ENCODE peak calls at places on chromosome 18, in eight cellular contexts. One of them, this sample, is unnamed.

GRCh38 chr18:61551586-61551985 is 218.4 kb downstream of the CDH20 start:
- DNase-seq in H54: peak
- DNase-seq in stomach: no peak
- DNase-seq in adrenal gland: peak
- DNase-seq in right lobe of liver: no peak
- DNase-seq in A549: peak
- DNase-seq in K562: peak
- DNase-seq in suprapubic skin: no peak
- DNase-seq in this sample: peak

GRCh38 chr18:67300498-67300897 is 216.0 kb downstream of the DSEL start:
- DNase-seq in H54: no peak
- DNase-seq in stomach: no peak
- DNase-seq in adrenal gland: no peak
- DNase-seq in right lobe of liver: no peak
- DNase-seq in A549: no peak
- DNase-seq in K562: peak
- DNase-seq in suprapubic skin: no peak
- DNase-seq in this sample: no peak

GRCh38 chr18:42520074-42520473 is 565.0 kb downstream of the PIK3C3 start:
- DNase-seq in H54: no peak
- DNase-seq in stomach: no peak
- DNase-seq in adrenal gland: no peak
- DNase-seq in right lobe of liver: no peak
- DNase-seq in A549: no peak
- DNase-seq in K562: no peak
- DNase-seq in suprapubic skin: no peak
- DNase-seq in this sample: no peak

GRCh38 chr18:79881695-79882094 is 69.8 kb downstream of the SLC66A2 start:
- DNase-seq in H54: no peak
- DNase-seq in stomach: no peak
- DNase-seq in adrenal gland: peak
- DNase-seq in right lobe of liver: no peak
- DNase-seq in A549: no peak
- DNase-seq in K562: no peak
- DNase-seq in suprapubic skin: no peak
- DNase-seq in this sample: no peak

GRCh38 chr18:49524349-49524748 is 37.3 kb upstream of the C18orf32 start:
- DNase-seq in H54: no peak
- DNase-seq in stomach: no peak
- DNase-seq in adrenal gland: no peak
- DNase-seq in right lobe of liver: peak
- DNase-seq in A549: no peak
- DNase-seq in K562: peak
- DNase-seq in suprapubic skin: no peak
- DNase-seq in this sample: no peak

GRCh38 chr18:21085579-21086161 is 25.9 kb downstream of the ROCK1 start:
- DNase-seq in H54: no peak
- DNase-seq in stomach: no peak
- DNase-seq in adrenal gland: no peak
- DNase-seq in right lobe of liver: no peak
- DNase-seq in A549: no peak
- DNase-seq in K562: no peak
- DNase-seq in suprapubic skin: no peak
- DNase-seq in this sample: no peak

GRCh38 chr18:57970356-57971095 is 73.5 kb upstream of the NEDD4L start:
- DNase-seq in H54: peak
- DNase-seq in stomach: no peak
- DNase-seq in adrenal gland: no peak
- DNase-seq in right lobe of liver: no peak
- DNase-seq in A549: peak
- DNase-seq in K562: peak
- DNase-seq in suprapubic skin: no peak
- DNase-seq in this sample: no peak

GRCh38 chr18:12776821-12777471 is 74.1 kb downstream of the PSMG2 start:
- DNase-seq in H54: no peak
- DNase-seq in stomach: no peak
- DNase-seq in adrenal gland: no peak
- DNase-seq in right lobe of liver: no peak
- DNase-seq in A549: no peak
- DNase-seq in K562: no peak
- DNase-seq in suprapubic skin: no peak
- DNase-seq in this sample: no peak

GRCh38 chr18:65788373-65788772 is 37.6 kb downstream of the CDH7 start:
- DNase-seq in H54: no peak
- DNase-seq in stomach: no peak
- DNase-seq in adrenal gland: peak
- DNase-seq in right lobe of liver: no peak
- DNase-seq in A549: no peak
- DNase-seq in K562: peak
- DNase-seq in suprapubic skin: no peak
- DNase-seq in this sample: no peak

GRCh38 chr18:49016648-49017539 is 66.1 kb upstream of the SMAD7 start:
- DNase-seq in H54: peak
- DNase-seq in stomach: peak
- DNase-seq in adrenal gland: peak
- DNase-seq in right lobe of liver: peak
- DNase-seq in A549: peak
- DNase-seq in K562: peak
- DNase-seq in suprapubic skin: no peak
- DNase-seq in this sample: peak

GRCh38 chr18:26215247-26215970 is 10.8 kb upstream of the TAF4B start:
- DNase-seq in H54: no peak
- DNase-seq in stomach: no peak
- DNase-seq in adrenal gland: no peak
- DNase-seq in right lobe of liver: no peak
- DNase-seq in A549: no peak
- DNase-seq in K562: no peak
- DNase-seq in suprapubic skin: no peak
- DNase-seq in this sample: no peak

GRCh38 chr18:31680836-31681568 is 3.4 kb downstream of the B4GALT6 start:
- DNase-seq in H54: no peak
- DNase-seq in stomach: no peak
- DNase-seq in adrenal gland: no peak
- DNase-seq in right lobe of liver: no peak
- DNase-seq in A549: peak
- DNase-seq in K562: peak
- DNase-seq in suprapubic skin: no peak
- DNase-seq in this sample: no peak

GRCh38 chr18:23990474-23991410 is 23.8 kb upstream of the TTC39C start:
- DNase-seq in H54: no peak
- DNase-seq in stomach: no peak
- DNase-seq in adrenal gland: no peak
- DNase-seq in right lobe of liver: no peak
- DNase-seq in A549: no peak
- DNase-seq in K562: no peak
- DNase-seq in suprapubic skin: no peak
- DNase-seq in this sample: no peak

GRCh38 chr18:74203811-74204210 is 55.5 kb downstream of the TIMM21 start:
- DNase-seq in H54: no peak
- DNase-seq in stomach: no peak
- DNase-seq in adrenal gland: no peak
- DNase-seq in right lobe of liver: no peak
- DNase-seq in A549: no peak
- DNase-seq in K562: no peak
- DNase-seq in suprapubic skin: no peak
- DNase-seq in this sample: no peak
- TF ChIP-seq POLR2A in H54: no peak
- TF ChIP-seq POLR2A in stomach: no peak
- TF ChIP-seq POLR2A in adrenal gland: no peak
- TF ChIP-seq POLR2A in right lobe of liver: no peak
- TF ChIP-seq POLR2A in A549: no peak
- TF ChIP-seq POLR2A in K562: no peak
- TF ChIP-seq POLR2A in suprapubic skin: no peak
- TF ChIP-seq POLR2A in this sample: no peak

GRCh38 chr18:35458677-35459441 is 38.9 kb downstream of the INO80C start:
- DNase-seq in H54: peak
- DNase-seq in stomach: peak
- DNase-seq in adrenal gland: peak
- DNase-seq in right lobe of liver: peak
- DNase-seq in A549: peak
- DNase-seq in K562: peak
- DNase-seq in suprapubic skin: peak
- DNase-seq in this sample: no peak
- TF ChIP-seq POLR2A in H54: no peak
- TF ChIP-seq POLR2A in stomach: no peak
- TF ChIP-seq POLR2A in adrenal gland: peak
- TF ChIP-seq POLR2A in right lobe of liver: no peak
- TF ChIP-seq POLR2A in A549: no peak
- TF ChIP-seq POLR2A in K562: no peak
- TF ChIP-seq POLR2A in suprapubic skin: no peak
- TF ChIP-seq POLR2A in this sample: no peak

GRCh38 chr18:6200375-6200774 is 214.3 kb downstream of the L3MBTL4 start:
- DNase-seq in H54: no peak
- DNase-seq in stomach: no peak
- DNase-seq in adrenal gland: no peak
- DNase-seq in right lobe of liver: no peak
- DNase-seq in A549: no peak
- DNase-seq in K562: no peak
- DNase-seq in suprapubic skin: no peak
- DNase-seq in this sample: no peak

GRCh38 chr18:6205706-6206105 is 209.0 kb downstream of the L3MBTL4 start:
- DNase-seq in H54: no peak
- DNase-seq in stomach: no peak
- DNase-seq in adrenal gland: no peak
- DNase-seq in right lobe of liver: no peak
- DNase-seq in A549: no peak
- DNase-seq in K562: no peak
- DNase-seq in suprapubic skin: no peak
- DNase-seq in this sample: no peak

GRCh38 chr18:6203791-6204190 is 210.9 kb downstream of the L3MBTL4 start:
- DNase-seq in H54: no peak
- DNase-seq in stomach: peak
- DNase-seq in adrenal gland: no peak
- DNase-seq in right lobe of liver: no peak
- DNase-seq in A549: no peak
- DNase-seq in K562: no peak
- DNase-seq in suprapubic skin: peak
- DNase-seq in this sample: no peak

GRCh38 chr18:6199777-6200176 is 214.9 kb downstream of the L3MBTL4 start:
- DNase-seq in H54: no peak
- DNase-seq in stomach: no peak
- DNase-seq in adrenal gland: no peak
- DNase-seq in right lobe of liver: no peak
- DNase-seq in A549: no peak
- DNase-seq in K562: no peak
- DNase-seq in suprapubic skin: no peak
- DNase-seq in this sample: no peak

DNA sequence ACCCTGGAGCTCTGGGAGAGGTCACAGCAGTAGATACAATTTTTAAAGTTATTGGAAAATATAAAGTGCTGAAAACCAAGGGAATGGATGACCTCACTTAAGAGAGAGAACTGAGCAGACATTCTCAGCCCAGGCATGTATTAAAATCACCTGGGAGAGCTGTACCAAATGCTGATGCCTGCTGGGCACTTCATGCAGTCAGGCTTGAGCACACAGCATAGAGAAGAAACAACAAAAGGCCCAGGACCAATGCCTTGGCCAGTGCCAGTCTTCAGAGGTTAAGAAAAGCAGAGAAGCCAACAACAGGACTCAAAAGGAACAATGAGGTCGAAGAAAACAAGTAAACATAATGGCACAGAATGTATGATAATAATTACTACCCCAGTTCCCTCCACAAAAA is 211.8 kb downstream of the L3MBTL4 start:
- DNase-seq in H54: no peak
- DNase-seq in stomach: no peak
- DNase-seq in adrenal gland: no peak
- DNase-seq in right lobe of liver: no peak
- DNase-seq in A549: no peak
- DNase-seq in K562: no peak
- DNase-seq in suprapubic skin: no peak
- DNase-seq in this sample: no peak
- TF ChIP-seq POLR2A in H54: no peak
- TF ChIP-seq POLR2A in stomach: no peak
- TF ChIP-seq POLR2A in adrenal gland: no peak
- TF ChIP-seq POLR2A in right lobe of liver: no peak
- TF ChIP-seq POLR2A in A549: no peak
- TF ChIP-seq POLR2A in K562: no peak
- TF ChIP-seq POLR2A in suprapubic skin: no peak
- TF ChIP-seq POLR2A in this sample: no peak

DNA sequence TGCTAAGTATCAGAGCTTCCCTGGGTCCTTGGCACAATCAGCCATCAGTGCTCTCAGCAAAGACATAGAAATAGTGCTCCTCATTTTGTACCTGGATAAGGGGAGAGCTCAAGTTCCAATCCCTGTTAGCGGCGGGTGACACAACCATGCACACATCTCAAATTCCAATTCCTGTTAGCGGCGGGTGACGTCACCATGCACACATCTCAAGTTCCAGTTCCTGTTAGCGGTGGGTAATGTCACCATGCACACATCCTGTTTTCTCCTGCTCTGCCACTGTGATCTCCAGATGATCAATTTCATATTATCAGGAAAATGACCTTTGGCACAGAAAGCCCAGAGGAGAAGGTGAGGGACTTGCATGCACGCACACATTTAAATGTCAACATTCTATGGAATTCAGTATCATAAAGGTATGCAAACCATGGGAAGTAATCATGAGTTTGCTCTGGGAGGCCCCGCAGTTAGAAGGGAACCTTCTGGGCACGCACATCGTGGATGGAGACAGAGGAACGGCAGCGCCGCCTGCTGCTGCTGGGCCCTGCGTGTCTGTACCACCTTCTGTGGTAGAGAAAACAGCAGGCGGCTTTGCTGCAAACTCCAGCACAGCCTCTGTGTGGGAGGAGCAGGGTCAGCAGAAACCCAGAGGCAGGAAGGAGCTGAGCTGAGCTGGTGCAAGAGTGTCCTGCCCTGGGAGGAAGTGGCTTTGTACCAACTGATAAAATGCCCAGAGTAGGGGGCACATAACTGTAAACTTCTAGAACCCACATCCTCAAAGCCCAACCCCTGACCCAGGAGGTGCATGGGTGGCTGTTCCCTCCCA is 77.8 kb downstream of the MBP start:
- DNase-seq in H54: peak
- DNase-seq in stomach: peak
- DNase-seq in adrenal gland: peak
- DNase-seq in right lobe of liver: peak
- DNase-seq in A549: peak
- DNase-seq in K562: peak
- DNase-seq in suprapubic skin: peak
- DNase-seq in this sample: peak
- TF ChIP-seq POLR2A in H54: no peak
- TF ChIP-seq POLR2A in stomach: no peak
- TF ChIP-seq POLR2A in adrenal gland: peak
- TF ChIP-seq POLR2A in right lobe of liver: peak
- TF ChIP-seq POLR2A in A549: no peak
- TF ChIP-seq POLR2A in K562: no peak
- TF ChIP-seq POLR2A in suprapubic skin: no peak
- TF ChIP-seq POLR2A in this sample: no peak

GRCh38 chr18:712401-713134 is at the start of gene ENOSF1:
- DNase-seq in H54: peak
- DNase-seq in stomach: peak
- DNase-seq in adrenal gland: peak
- DNase-seq in right lobe of liver: peak
- DNase-seq in A549: peak
- DNase-seq in K562: peak
- DNase-seq in suprapubic skin: peak
- DNase-seq in this sample: peak
- TF ChIP-seq POLR2A in H54: peak
- TF ChIP-seq POLR2A in stomach: no peak
- TF ChIP-seq POLR2A in adrenal gland: peak
- TF ChIP-seq POLR2A in right lobe of liver: peak
- TF ChIP-seq POLR2A in A549: peak
- TF ChIP-seq POLR2A in K562: peak
- TF ChIP-seq POLR2A in suprapubic skin: peak
- TF ChIP-seq POLR2A in this sample: no peak